ENCODE peak calls at places on chromosome 16, in six cellular contexts. K is GM12891, B is K562, C is body of pancreas, O is heart left ventricle, E is A549. M is an unnamed sample.

GRCh38 chr16:87851141-87851587 is 18.1 kb downstream of the SLC7A5 start:
- DNase-seq in K (no peak), B (no peak), C (no peak), O (no peak), E (no peak), M (no peak)

GRCh38 chr16:17070882-17071592 is 399.7 kb downstream of the XYLT1 start:
- DNase-seq in K (peak), B (no peak), C (peak), O (no peak), E (no peak), M (no peak)

GRCh38 chr16:9092282-9092962 is 978 bp downstream of the HAPSTR1 start:
- DNase-seq in K (peak), B (peak), C (peak), O (peak), E (no peak), M (no peak)

GRCh38 chr16:3835089-3835602 is 45.4 kb downstream of the CREBBP start:
- DNase-seq in K (no peak), B (no peak), C (no peak), O (no peak), E (no peak), M (no peak)

GRCh38 chr16:66370786-66371684 is 4.5 kb downstream of the CDH5 start:
- DNase-seq in K (no peak), B (no peak), C (no peak), O (no peak), E (no peak), M (no peak)

GRCh38 chr16:56388209-56388608 is 37.1 kb downstream of the AMFR start:
- DNase-seq in K (no peak), B (no peak), C (no peak), O (no peak), E (no peak), M (no peak)

GRCh38 chr16:65672960-65673359 is 551.1 kb upstream of the CDH11 start:
- DNase-seq in K (no peak), B (peak), C (no peak), O (no peak), E (no peak), M (no peak)

GRCh38 chr16:78596996-78597422 is 497.6 kb downstream of the WWOX start:
- DNase-seq in K (no peak), B (no peak), C (no peak), O (no peak), E (no peak), M (no peak)

GRCh38 chr16:26605872-26606271 is 460.9 kb upstream of the C16orf82 start:
- DNase-seq in K (no peak), B (no peak), C (no peak), O (no peak), E (no peak), M (no peak)

GRCh38 chr16:54282923-54283734 is 3.5 kb downstream of the IRX3 start:
- DNase-seq in K (no peak), B (no peak), C (no peak), O (no peak), E (no peak), M (no peak)

GRCh38 chr16:88349903-88350900 is 32.6 kb upstream of the ZNF469 start:
- DNase-seq in K (no peak), B (no peak), C (no peak), O (peak), E (no peak), M (no peak)

GRCh38 chr16:72924918-72925630 is 122.9 kb downstream of the ZFHX3 start:
- DNase-seq in K (no peak), B (no peak), C (peak), O (no peak), E (no peak), M (no peak)

GRCh38 chr16:65767125-65767524 is 599.4 kb upstream of the CDH5 start:
- DNase-seq in K (no peak), B (no peak), C (no peak), O (no peak), E (no peak), M (no peak)

GRCh38 chr16:74026373-74027281 is 270.0 kb upstream of the PSMD7 start:
- DNase-seq in K (no peak), B (no peak), C (no peak), O (no peak), E (no peak), M (no peak)

GRCh38 chr16:88510091-88510719 is 57.1 kb downstream of the ZFPM1 start:
- DNase-seq in K (no peak), B (no peak), C (no peak), O (no peak), E (no peak), M (no peak)

GRCh38 chr16:84950906-84951305 is 60.4 kb downstream of the ZDHHC7 start:
- DNase-seq in K (no peak), B (peak), C (no peak), O (no peak), E (peak), M (no peak)

GRCh38 chr16:50644730-50645129 is 36.4 kb downstream of the SNX20 start:
- DNase-seq in K (no peak), B (no peak), C (peak), O (no peak), E (no peak), M (no peak)

GRCh38 chr16:4935231-4935855 is 1.6 kb downstream of the PPL start:
- DNase-seq in K (no peak), B (no peak), C (peak), O (peak), E (no peak), M (no peak)

GRCh38 chr16:73315645-73316044 is 267.7 kb upstream of the ZFHX3 start:
- DNase-seq in K (peak), B (no peak), C (no peak), O (no peak), E (no peak), M (no peak)

GRCh38 chr16:3098459-3099394 is at the start of gene ZSCAN10:
- DNase-seq in K (no peak), B (no peak), C (no peak), O (no peak), E (no peak), M (no peak)

GRCh38 chr16:79658301-79659001 is 57.9 kb upstream of the MAF start:
- DNase-seq in K (no peak), B (no peak), C (peak), O (no peak), E (peak), M (peak)

GRCh38 chr16:22816475-22816874 is 2.5 kb downstream of the HS3ST2 start:
- DNase-seq in K (no peak), B (no peak), C (no peak), O (no peak), E (peak), M (peak)

GRCh38 chr16:54275956-54276355 is 10.6 kb downstream of the IRX3 start:
- DNase-seq in K (no peak), B (no peak), C (no peak), O (no peak), E (no peak), M (no peak)

GRCh38 chr16:1787322-1788094 is 4.7 kb downstream of the NUBP2 start:
- DNase-seq in K (no peak), B (no peak), C (no peak), O (no peak), E (no peak), M (no peak)

GRCh38 chr16:61926766-61927165 is 109.5 kb downstream of the CDH8 start:
- DNase-seq in K (no peak), B (no peak), C (no peak), O (no peak), E (no peak), M (no peak)

GRCh38 chr16:57894390-57895080 is 76.4 kb downstream of the CNGB1 start:
- DNase-seq in K (no peak), B (no peak), C (no peak), O (no peak), E (no peak), M (no peak)

GRCh38 chr16:66612422-66612821 is 7.9 kb downstream of the CMTM3 start:
- DNase-seq in K (no peak), B (no peak), C (peak), O (no peak), E (no peak), M (no peak)

GRCh38 chr16:31117384-31118222 is at the start of gene KAT8:
- DNase-seq in K (peak), B (peak), C (peak), O (peak), E (peak), M (peak)
- TF ChIP-seq POLR2A in K (peak), B (peak), C (peak), O (peak), E (peak), M (peak)

GRCh38 chr16:86243123-86243473 is 267.2 kb upstream of the FOXF1 start:
- DNase-seq in K (no peak), B (no peak), C (no peak), O (no peak), E (no peak), M (no peak)

GRCh38 chr16:86240716-86241363 is 269.5 kb upstream of the FOXF1 start:
- DNase-seq in K (no peak), B (no peak), C (no peak), O (no peak), E (no peak), M (no peak)

GRCh38 chr16:86243571-86244154 is 266.7 kb upstream of the FOXF1 start:
- DNase-seq in K (no peak), B (no peak), C (no peak), O (no peak), E (no peak), M (no peak)

GRCh38 chr16:86241681-86242080 is 268.6 kb upstream of the FOXF1 start:
- DNase-seq in K (no peak), B (no peak), C (no peak), O (no peak), E (no peak), M (no peak)

GRCh38 chr16:86242244-86243122 is 267.8 kb upstream of the FOXF1 start:
- DNase-seq in K (no peak), B (no peak), C (no peak), O (no peak), E (no peak), M (no peak)
- TF ChIP-seq POLR2A in K (no peak), B (no peak), C (no peak), O (no peak), E (no peak), M (no peak)

GRCh38 chr16:82169861-82170845 is at the start of gene MPHOSPH6:
- DNase-seq in K (peak), B (peak), C (peak), O (peak), E (peak), M (peak)
- TF ChIP-seq POLR2A in K (peak), B (peak), C (peak), O (no peak), E (peak), M (peak)

DNA sequence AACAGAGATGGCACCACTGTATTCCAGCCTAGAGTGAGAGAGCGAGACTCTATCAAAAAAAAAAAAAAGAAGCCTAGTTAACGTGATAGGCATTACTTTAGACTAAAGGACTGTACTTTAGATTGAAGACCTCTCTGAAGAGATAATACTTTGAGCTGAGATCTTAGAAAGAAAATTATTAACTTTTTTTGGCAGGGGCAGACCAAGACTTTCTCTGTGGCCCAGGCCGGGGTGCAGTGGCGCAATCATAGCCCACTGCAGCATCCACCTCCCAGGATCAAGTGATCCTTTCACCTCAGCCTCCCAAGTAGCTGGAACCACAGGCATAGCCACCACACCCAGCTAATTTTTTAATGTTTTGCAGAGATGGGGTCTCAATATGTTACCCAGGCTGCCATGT is 75.7 kb upstream of the TNRC6A start:
- DNase-seq in K (no peak), B (no peak), C (no peak), O (no peak), E (no peak), M (no peak)
- TF ChIP-seq POLR2A in K (no peak), B (no peak), C (no peak), O (no peak), E (no peak), M (no peak)

GRCh38 chr16:68287276-68288251 is 23.2 kb downstream of the SLC7A6OS start:
- DNase-seq in K (no peak), B (no peak), C (peak), O (peak), E (no peak), M (peak)
- TF ChIP-seq POLR2A in K (no peak), B (no peak), C (no peak), O (no peak), E (no peak), M (no peak)